ENCODE peak calls at places on chromosomes 4 and X, in eight cellular contexts. H is GM04503; Q is stimulated activated CD4-positive, alpha-beta T cell treated with anti-CD3 and anti-CD28 coated beads, Interleukin-15, amount 100 ng/mL, for 1 hour; F is HS-5; T is LoVo; K is pancreas; I is IMR-90; E is NCI-H2081. B is an unnamed sample.

GRCh38 chr4:48296330-48296729 is 26.7 kb upstream of the TEC start:
- DNase-seq in H (no peak), F (no peak), Q (no peak), I (peak; percentile 21), E (no peak), K (no peak), T (no peak), B (no peak)

GRCh38 chr4:23779839-23780238 is 110.0 kb downstream of the PPARGC1A start:
- DNase-seq in E (no peak), H (no peak), Q (no peak), F (no peak), K (no peak), I (no peak), T (no peak), B (no peak)

GRCh38 chr4:112343330-112343729 is 46.2 kb downstream of the ALPK1 start:
- DNase-seq in I (no peak), F (no peak), K (no peak), T (no peak), Q (no peak), H (no peak), E (no peak), B (no peak)

GRCh38 chrX:101397779-101398178 is 7.0 kb downstream of the RPL36A start:
- DNase-seq in H (no peak), K (no peak), E (no peak), I (peak; percentile 26), F (no peak), T (no peak), Q (no peak), B (no peak)

GRCh38 chrX:129831486-129831885 is 12.2 kb downstream of the ZDHHC9 start:
- DNase-seq in Q (no peak), I (no peak), T (no peak), K (no peak), F (no peak), H (no peak), E (no peak), B (no peak)

GRCh38 chrX:11480626-11481025 is 185.1 kb downstream of the ARHGAP6 start:
- DNase-seq in E (peak; percentile 12), F (no peak), K (no peak), I (peak; percentile 51), T (no peak), Q (no peak), H (no peak), B (no peak)

GRCh38 chr4:1552451-1552850 is 131.7 kb downstream of the FAM53A start:
- DNase-seq in I (no peak), T (no peak), F (no peak), E (no peak), Q (no peak), H (no peak), K (no peak), B (no peak)

GRCh38 chr4:2929469-2929868 is 33.7 kb downstream of the NOP14 start:
- DNase-seq in T (no peak), F (no peak), Q (no peak), I (no peak), K (peak; percentile 23), H (no peak), E (no peak), B (no peak)

GRCh38 chr4:6259886-6260285 is 9.8 kb upstream of the WFS1 start:
- DNase-seq in T (no peak), I (no peak), F (no peak), E (no peak), Q (no peak), K (no peak), H (no peak), B (no peak)

GRCh38 chrX:129980043-129980442 is 2.4 kb upstream of the BCORL1 start:
- DNase-seq in E (no peak), I (no peak), H (no peak), F (no peak), T (no peak), Q (peak; percentile 13), K (peak; percentile 23), B (no peak)

GRCh38 chrX:73127700-73128241 is 48.5 kb upstream of the PABPC1L2A start:
- DNase-seq in I (no peak), F (no peak), K (peak; percentile 21), E (no peak), Q (no peak), H (no peak), T (no peak), B (no peak)

GRCh38 chrX:25941559-25942250 is 196.4 kb upstream of the MAGEB18 start:
- DNase-seq in F (no peak), K (no peak), H (no peak), Q (no peak), T (no peak), E (peak; percentile 22), I (no peak), B (no peak)

GRCh38 chr4:105194328-105195231 is 47.9 kb downstream of the TET2 start:
- DNase-seq in F (no peak), K (no peak), T (no peak), H (no peak), I (peak; percentile 79), Q (no peak), E (no peak), B (no peak)

GRCh38 chrX:139538907-139539593 is 8.5 kb downstream of the F9 start:
- DNase-seq in H (no peak), E (no peak), I (no peak), K (no peak), Q (no peak), F (no peak), T (no peak), B (no peak)

GRCh38 chr4:83490876-83491450 is 6.1 kb upstream of the ABRAXAS1 start:
- DNase-seq in I (peak; percentile 18), F (no peak), T (peak; percentile 31), E (peak; percentile 2), Q (no peak), H (no peak), K (no peak), B (peak; percentile 14)

GRCh38 chr4:27278615-27279014 is 418.0 kb downstream of the STIM2 start:
- DNase-seq in T (peak; percentile 27), Q (no peak), E (no peak), K (peak; percentile 10), H (no peak), I (peak; percentile 7), F (peak; percentile 2), B (peak; percentile 34)

GRCh38 chr4:2870098-2870497 is 26.5 kb downstream of the ADD1 start:
- DNase-seq in I (no peak), E (no peak), F (no peak), T (no peak), Q (no peak), K (no peak), H (no peak), B (no peak)

GRCh38 chrX:120790118-120790517 is 85.5 kb downstream of the CT47B1 start:
- DNase-seq in I (peak; percentile 71), H (peak; percentile 29), F (no peak), K (peak; percentile 51), E (peak; percentile 66), T (peak; percentile 35), Q (no peak), B (peak; percentile 16)

GRCh38 chrX:132114607-132115006 is 13.2 kb downstream of the FRMD7 start:
- DNase-seq in K (no peak), I (no peak), F (no peak), E (no peak), T (no peak), Q (no peak), H (no peak), B (no peak)

GRCh38 chr4:167452922-167453321 is 218.6 kb upstream of the SPOCK3 start:
- DNase-seq in H (no peak), E (no peak), Q (no peak), K (no peak), F (no peak), T (no peak), I (no peak), B (no peak)

GRCh38 chr4:19381068-19381467 is 870.6 kb upstream of the SLIT2 start:
- DNase-seq in E (no peak), T (no peak), Q (no peak), I (peak; percentile 86), H (peak; percentile 47), K (no peak), F (peak; percentile 71), B (no peak)

GRCh38 chrX:124282580-124282979 is 49.9 kb upstream of the TEX13D start:
- DNase-seq in K (no peak), F (no peak), T (no peak), Q (no peak), E (no peak), H (no peak), I (no peak), B (no peak)

GRCh38 chr4:145178740-145179139 is 1.6 kb downstream of the OTUD4 start:
- DNase-seq in K (no peak), H (no peak), T (peak; percentile 9), F (no peak), E (no peak), I (no peak), Q (no peak), B (no peak)

GRCh38 chrX:131729295-131729694 is 185.4 kb downstream of the OR13H1 start:
- DNase-seq in E (peak; percentile 49), I (peak; percentile 88), H (peak; percentile 53), F (no peak), K (peak; percentile 91), T (no peak), Q (no peak), B (no peak)

GRCh38 chrX:72269671-72270251 is 7.3 kb downstream of the RPS4X start:
- DNase-seq in F (no peak), K (no peak), Q (no peak), I (peak; percentile 83), H (no peak), E (no peak), T (no peak), B (no peak)

GRCh38 chr4:118765399-118765798 is 70.5 kb downstream of the SEC24D start:
- DNase-seq in K (no peak), H (peak; percentile 95), F (peak; percentile 85), T (peak; percentile 50), E (no peak), I (peak; percentile 99), Q (no peak), B (no peak)

GRCh38 chr4:7423801-7424552 is 10.8 kb downstream of the PSAPL1 start:
- DNase-seq in E (no peak), K (no peak), F (no peak), I (no peak), T (no peak), H (no peak), Q (no peak), B (no peak)

GRCh38 chr4:37381040-37381668 is 136.6 kb downstream of the NWD2 start:
- DNase-seq in F (no peak), I (no peak), H (no peak), K (no peak), T (no peak), E (no peak), Q (no peak), B (no peak)

GRCh38 chr4:174398728-174399127 is 115.0 kb downstream of the CEP44 start:
- DNase-seq in H (peak; percentile 15), T (peak; percentile 59), E (no peak), Q (no peak), I (peak; percentile 68), F (peak; percentile 58), K (no peak), B (no peak)

GRCh38 chr4:109721033-109721432 is 8.8 kb downstream of the PLA2G12A start:
- DNase-seq in E (no peak), F (no peak), T (no peak), K (no peak), H (no peak), I (peak; percentile 70), Q (no peak), B (no peak)

GRCh38 chr4:140239311-140239710 is 85.3 kb upstream of the MAML3 start:
- DNase-seq in F (no peak), H (no peak), E (peak; percentile 36), Q (no peak), K (no peak), T (no peak), I (no peak), B (no peak)

GRCh38 chrX:20252392-20253231 is 14.1 kb downstream of the RPS6KA3 start:
- DNase-seq in E (peak; percentile 7), F (no peak), Q (peak; percentile 53), H (no peak), T (peak; percentile 37), K (peak; percentile 70), I (peak; percentile 45), B (peak; percentile 80)

GRCh38 chrX:13398073-13398823 is 78.4 kb upstream of the ATXN3L start:
- DNase-seq in T (peak; percentile 85), F (peak; percentile 93), H (peak; percentile 100), E (no peak), K (peak; percentile 43), Q (no peak), I (peak; percentile 100), B (peak; percentile 86)

GRCh38 chr4:8307126-8307525 is 37.6 kb downstream of the HTRA3 start:
- DNase-seq in I (no peak), K (no peak), H (no peak), T (no peak), Q (no peak), E (no peak), F (no peak), B (no peak)

B was measured in Calu3.